ENCODE peak calls at places on chromosome 9, in five cellular contexts. E, G, M, N and S are unnamed samples.

GRCh38 chr9:77763566-77763965 is 115.4 kb upstream of the GNA14 start:
- DNase-seq in E (no peak), G (no peak), M (no peak), N (no peak), S (no peak)

GRCh38 chr9:91182429-91182828 is 179.3 kb downstream of the AUH start:
- DNase-seq in E (no peak), G (no peak), M (no peak), N (no peak), S (no peak)

GRCh38 chr9:33800886-33801285 is 5.5 kb downstream of the PRSS3 start:
- DNase-seq in E (no peak), G (no peak), M (peak), N (no peak), S (no peak)

GRCh38 chr9:131744171-131744714 is 4.4 kb upstream of the RAPGEF1 start:
- DNase-seq in E (no peak), G (no peak), M (peak), N (peak), S (no peak)

GRCh38 chr9:97529363-97530076 is 28.1 kb downstream of the TMOD1 start:
- DNase-seq in E (no peak), G (no peak), M (peak), N (no peak), S (peak)

GRCh38 chr9:117643288-117643654 is 60.9 kb upstream of the TLR4 start:
- DNase-seq in E (no peak), G (no peak), M (peak), N (no peak), S (no peak)

GRCh38 chr9:135664801-135665794 is 2.0 kb downstream of the LCN9 start:
- DNase-seq in E (no peak), G (no peak), M (no peak), N (no peak), S (no peak)

GRCh38 chr9:95505676-95506437 is 10.9 kb downstream of the PTCH1 start:
- DNase-seq in E (no peak), G (peak), M (peak), N (no peak), S (peak)

GRCh38 chr9:114238471-114238870 is 83.1 kb downstream of the COL27A1 start:
- DNase-seq in E (no peak), G (no peak), M (no peak), N (no peak), S (no peak)

GRCh38 chr9:95104088-95104960 is 213.2 kb downstream of the FANCC start:
- DNase-seq in E (no peak), G (no peak), M (peak), N (no peak), S (peak)

GRCh38 chr9:128631636-128632035 is 25.0 kb downstream of the DYNC2I2 start:
- DNase-seq in E (no peak), G (no peak), M (no peak), N (no peak), S (no peak)

GRCh38 chr9:115015018-115015635 is 84.7 kb upstream of the TNFSF8 start:
- DNase-seq in E (no peak), G (no peak), M (peak), N (no peak), S (peak)

GRCh38 chr9:3777137-3777536 is 251.3 kb upstream of the RFX3 start:
- DNase-seq in E (no peak), G (no peak), M (no peak), N (no peak), S (no peak)

GRCh38 chr9:137014166-137014565 is 13.9 kb downstream of the ABCA2 start:
- DNase-seq in E (no peak), G (no peak), M (no peak), N (no peak), S (no peak)

GRCh38 chr9:135971892-135972291 is 10.7 kb upstream of the UBAC1 start:
- DNase-seq in E (peak), G (peak), M (no peak), N (peak), S (no peak)

GRCh38 chr9:2231831-2232230 is 216.7 kb downstream of the SMARCA2 start:
- DNase-seq in E (no peak), G (no peak), M (no peak), N (no peak), S (peak)

GRCh38 chr9:18707489-18708210 is 233.7 kb downstream of the ADAMTSL1 start:
- DNase-seq in E (no peak), G (no peak), M (no peak), N (no peak), S (peak)